ENCODE peak calls at places on chromosomes 6 and 20, in four cellular contexts. O is choroid plexus epithelial cell, S is ascending aorta, H is RWPE1. J is an unnamed sample.
A peak's percentile ranks its signal among the peaks of the same experiment; 100 is the strongest.

GRCh38 chr6:153485072-153485471 is 354.0 kb upstream of the RGS17 start:
- DNase-seq in O (no peak), S (no peak), H (no peak), J (no peak)

GRCh38 chr6:1280666-1281300 is 31.1 kb upstream of the FOXQ1 start:
- DNase-seq in O (no peak), S (no peak), H (no peak), J (no peak)

GRCh38 chr20:62837790-62838458 is 21.1 kb downstream of the COL9A3 start:
- DNase-seq in O (peak; percentile 58), S (no peak), H (no peak), J (no peak)

GRCh38 chr20:12970372-12970821 is 38.4 kb upstream of the SPTLC3 start:
- DNase-seq in O (peak; percentile 80), S (no peak), H (peak; percentile 53), J (peak; percentile 13)

GRCh38 chr20:50116368-50116999 is 3.5 kb upstream of the UBE2V1 start:
- DNase-seq in O (no peak), S (no peak), H (no peak), J (no peak)

GRCh38 chr20:58950603-58951002 is 30.5 kb upstream of the NELFCD start:
- DNase-seq in O (no peak), S (no peak), H (no peak), J (no peak)

GRCh38 chr6:163707385-163708355 is 293.2 kb downstream of the QKI start:
- DNase-seq in O (no peak), S (no peak), H (no peak), J (no peak)

GRCh38 chr20:47612670-47613069 is 111.0 kb downstream of the NCOA3 start:
- DNase-seq in O (no peak), S (no peak), H (no peak), J (no peak)

GRCh38 chr6:31474871-31475286 is 23.1 kb upstream of the MICB start:
- DNase-seq in O (no peak), S (no peak), H (no peak), J (peak; percentile 43)

GRCh38 chr6:141484726-141485125 is 648.0 kb upstream of the GJE1 start:
- DNase-seq in O (peak; percentile 40), S (no peak), H (no peak), J (no peak)

GRCh38 chr6:130624046-130624445 is 203.2 kb upstream of the SMLR1 start:
- DNase-seq in O (peak; percentile 72), S (no peak), H (no peak), J (no peak)

GRCh38 chr6:124870611-124871201 is 91.5 kb upstream of the RNF217 start:
- DNase-seq in O (peak; percentile 72), S (no peak), H (peak; percentile 48), J (peak; percentile 7)

GRCh38 chr20:7375905-7376304 is 564.4 kb downstream of the HAO1 start:
- DNase-seq in O (peak; percentile 55), S (no peak), H (peak; percentile 21), J (no peak)

GRCh38 chr6:40563111-40563510 is 24.1 kb downstream of the LRFN2 start:
- DNase-seq in O (no peak), S (no peak), H (no peak), J (no peak)

GRCh38 chr6:21601341-21601740 is 7.8 kb downstream of the SOX4 start:
- DNase-seq in O (no peak), S (no peak), H (no peak), J (no peak)

GRCh38 chr6:14540859-14541540 is 423.4 kb downstream of the CD83 start:
- DNase-seq in O (no peak), S (no peak), H (no peak), J (no peak)

GRCh38 chr6:148451690-148452089 is 109.1 kb downstream of the SASH1 start:
- DNase-seq in O (peak; percentile 31), S (no peak), H (no peak), J (no peak)

GRCh38 chr6:683742-684440 is 9.0 kb downstream of the EXOC2 start:
- DNase-seq in O (peak; percentile 85), S (no peak), H (no peak), J (no peak)

GRCh38 chr20:41468994-41469600 is 102.5 kb upstream of the EMILIN3 start:
- DNase-seq in O (no peak), S (no peak), H (no peak), J (no peak)

GRCh38 chr20:41467690-41468089 is 101.1 kb upstream of the EMILIN3 start:
- DNase-seq in O (no peak), S (no peak), H (peak; percentile 20), J (no peak)

GRCh38 chr20:41470362-41471095 is 103.9 kb upstream of the EMILIN3 start:
- DNase-seq in O (no peak), S (no peak), H (no peak), J (no peak)

GRCh38 chr20:41469868-41470267 is 103.2 kb upstream of the EMILIN3 start:
- DNase-seq in O (no peak), S (no peak), H (no peak), J (no peak)

DNA sequence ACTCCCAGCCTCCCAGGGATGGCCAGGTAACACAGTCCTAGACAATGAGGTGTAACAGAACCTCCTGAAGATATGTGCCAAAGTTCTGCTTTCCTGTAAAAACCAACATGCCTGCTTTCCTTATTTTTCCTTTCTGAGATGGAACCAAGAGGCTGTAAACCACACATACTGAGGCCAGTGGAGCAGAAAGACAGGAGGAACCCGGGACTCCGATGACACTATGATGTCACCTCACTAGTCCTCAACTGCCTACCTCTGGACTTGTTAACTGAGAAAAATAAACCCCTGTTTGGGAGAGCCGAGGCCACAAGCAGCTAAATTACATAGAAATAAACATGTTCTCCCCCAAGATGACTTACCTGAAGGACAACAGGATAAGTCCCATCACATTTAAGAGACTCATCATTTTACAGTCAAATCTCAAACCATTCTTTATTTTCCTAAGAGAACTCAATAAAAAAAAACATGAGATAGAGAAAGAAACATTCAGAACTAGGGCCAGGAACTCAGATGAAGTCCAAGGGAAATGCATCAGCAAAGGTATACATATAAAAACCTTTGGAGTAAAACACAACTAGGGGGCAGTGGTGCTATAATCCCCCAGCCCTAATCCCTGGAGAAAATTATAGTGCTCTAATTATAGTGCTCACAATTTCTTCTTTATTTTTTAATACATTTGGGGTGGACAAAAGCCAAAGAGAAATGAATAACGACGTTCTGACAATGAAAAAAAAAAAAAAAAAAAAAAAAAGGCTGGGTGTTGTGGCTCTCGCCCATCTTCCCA is 100.4 kb upstream of the EMILIN3 start:
- DNase-seq in O (no peak), S (no peak), H (no peak), J (no peak)
- TF ChIP-seq CTCF in O (no peak), S (no peak), H (no peak), J (peak; percentile 21)

GRCh38 chr6:99349620-99350141 is at the start of gene FAXC:
- DNase-seq in O (peak; percentile 21), S (no peak), H (peak; percentile 60), J (peak; percentile 74)
- TF ChIP-seq CTCF in O (peak; percentile 30), S (no peak), H (peak; percentile 58), J (no peak)

DNA sequence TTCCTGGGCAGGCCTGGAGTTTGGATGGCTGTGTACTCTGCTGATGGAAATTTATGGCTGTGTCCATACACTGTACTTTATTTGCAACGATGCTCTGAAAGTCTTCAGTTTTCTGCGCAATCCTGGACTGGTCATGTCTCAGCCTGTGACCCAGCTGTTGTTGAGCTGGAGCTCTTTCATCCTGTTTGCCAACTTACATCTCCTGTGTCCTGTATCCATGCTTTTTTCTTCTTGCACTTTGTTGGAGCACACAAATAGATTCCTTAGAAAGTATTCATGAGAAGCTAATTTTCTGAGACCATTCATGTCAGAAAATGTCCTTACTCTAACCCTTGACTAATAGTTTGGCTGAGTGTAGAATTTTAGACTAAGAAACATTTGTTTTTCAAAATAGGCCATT is 251.2 kb downstream of the BCKDHB start:
- DNase-seq in O (no peak), S (no peak), H (no peak), J (no peak)
- TF ChIP-seq CTCF in O (no peak), S (no peak), H (no peak), J (no peak)

GRCh38 chr6:75213732-75214131 is 7.9 kb upstream of the COL12A1 start:
- DNase-seq in O (no peak), S (no peak), H (no peak), J (no peak)
- TF ChIP-seq CTCF in O (peak; percentile 16), S (no peak), H (no peak), J (no peak)

GRCh38 chr6:85015396-85015990 is 251.1 kb upstream of the TBX18 start:
- DNase-seq in O (peak; percentile 89), S (no peak), H (peak; percentile 67), J (peak; percentile 69)
- TF ChIP-seq CTCF in O (peak; percentile 98), S (peak; percentile 40), H (peak; percentile 73), J (peak; percentile 69)

DNA sequence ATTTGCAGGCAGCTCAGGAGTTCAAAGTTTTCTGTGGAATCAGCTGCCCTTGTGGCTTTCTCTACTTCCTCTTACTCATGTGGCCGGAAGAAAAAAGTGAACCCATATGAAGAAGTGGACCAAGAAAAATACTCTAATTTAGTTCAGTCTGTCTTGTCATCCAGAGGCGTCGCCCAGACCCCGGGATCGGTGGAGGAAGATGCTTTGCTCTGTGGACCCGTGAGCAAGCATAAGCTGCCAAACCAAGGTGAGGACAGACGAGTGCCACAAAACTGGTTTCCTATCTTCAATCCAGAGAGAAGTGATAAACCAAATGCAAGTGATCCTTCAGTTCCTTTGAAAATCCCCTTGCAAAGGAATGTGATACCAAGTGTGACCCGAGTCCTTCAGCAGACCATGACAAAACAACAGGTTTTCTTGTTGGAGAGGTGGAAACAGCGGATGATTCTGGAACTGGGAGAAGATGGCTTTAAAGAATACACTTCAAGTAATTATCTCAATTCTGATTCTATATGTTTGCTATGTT is 1.1 kb downstream of the MGME1 start:
- DNase-seq in O (peak; percentile 77), S (no peak), H (peak; percentile 40), J (no peak)
- TF ChIP-seq CTCF in O (no peak), S (no peak), H (no peak), J (no peak)

GRCh38 chr20:1393507-1393882 is 641 bp upstream of the FKBP1A start:
- DNase-seq in O (no peak), S (no peak), H (no peak), J (no peak)

GRCh38 chr20:1401431-1401907 is 8.6 kb upstream of the FKBP1A start:
- DNase-seq in O (no peak), S (no peak), H (no peak), J (no peak)

GRCh38 chr20:1396702-1397101 is 3.8 kb upstream of the FKBP1A start:
- DNase-seq in O (no peak), S (no peak), H (no peak), J (no peak)

GRCh38 chr20:1396264-1396663 is 3.4 kb upstream of the FKBP1A start:
- DNase-seq in O (no peak), S (no peak), H (no peak), J (no peak)

DNA sequence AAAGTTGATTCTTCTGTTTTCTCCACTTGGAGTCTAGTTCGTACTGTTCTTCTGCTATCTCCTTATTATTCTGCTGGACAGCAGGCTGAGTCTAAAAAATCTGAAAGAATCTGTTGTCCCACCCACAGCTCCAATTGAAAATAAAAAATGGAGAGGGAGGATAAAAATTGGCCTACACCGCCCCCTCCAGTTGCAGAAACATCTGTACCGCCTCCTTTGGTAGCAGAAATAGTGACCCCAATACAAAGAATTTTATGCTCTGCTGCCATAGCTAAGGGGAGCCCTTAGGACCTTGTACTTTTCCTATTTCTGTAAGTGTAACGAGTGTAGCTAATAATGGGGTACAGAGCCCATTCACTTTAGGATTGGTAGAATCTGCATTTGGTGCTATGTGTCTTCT is 4.9 kb upstream of the FKBP1A start:
- DNase-seq in O (peak; percentile 49), S (no peak), H (no peak), J (no peak)
- TF ChIP-seq CTCF in O (peak; percentile 52), S (peak; percentile 22), H (no peak), J (no peak)

J was measured in Calu3.